ENCODE peak calls at places on chromosomes 1 and 21, in four cellular contexts. One of them, this sample, is unnamed. For H3K27me3, the result is how much of the 10 kb centered on the place peaks cover.

GRCh38 chr1:125087691-125088090 is 3902.9 kb downstream of the SRGAP2C start:
- DNase-seq in lower lobe of right lung: no peak
- DNase-seq in Peyer's patch: peak
- DNase-seq in aorta: no peak
- DNase-seq in this sample: no peak

GRCh38 chr1:98331718-98332311 is 329.7 kb upstream of the SNX7 start:
- DNase-seq in aorta: no peak
- DNase-seq in Peyer's patch: no peak
- DNase-seq in lower lobe of right lung: no peak
- DNase-seq in this sample: no peak

GRCh38 chr1:228339766-228340685 is 66.6 kb downstream of the TRIM11 start:
- DNase-seq in aorta: peak
- DNase-seq in lower lobe of right lung: peak
- DNase-seq in Peyer's patch: peak
- DNase-seq in this sample: no peak

GRCh38 chr1:16367968-16368910 is 1.2 kb downstream of the SZRD1 start:
- DNase-seq in aorta: no peak
- DNase-seq in lower lobe of right lung: no peak
- DNase-seq in Peyer's patch: no peak
- DNase-seq in this sample: no peak

GRCh38 chr1:205983925-205984725 is 19.1 kb downstream of the RAB7B start:
- DNase-seq in Peyer's patch: peak
- DNase-seq in aorta: peak
- DNase-seq in lower lobe of right lung: peak
- DNase-seq in this sample: no peak

GRCh38 chr1:174274452-174274851 is 115.1 kb downstream of the RABGAP1L start:
- DNase-seq in Peyer's patch: no peak
- DNase-seq in lower lobe of right lung: no peak
- DNase-seq in aorta: no peak
- DNase-seq in this sample: no peak

GRCh38 chr1:46603858-46604549 is at the start of gene MKNK1:
- DNase-seq in Peyer's patch: peak
- DNase-seq in aorta: peak
- DNase-seq in lower lobe of right lung: peak
- DNase-seq in this sample: peak

GRCh38 chr1:25487628-25488027 is 55.8 kb upstream of the LDLRAP1 start:
- DNase-seq in aorta: no peak
- DNase-seq in lower lobe of right lung: no peak
- DNase-seq in Peyer's patch: no peak
- DNase-seq in this sample: peak

GRCh38 chr1:202958544-202959275 is 598 bp upstream of the ADIPOR1 start:
- DNase-seq in aorta: no peak
- DNase-seq in Peyer's patch: peak
- DNase-seq in lower lobe of right lung: no peak
- DNase-seq in this sample: no peak

GRCh38 chr1:3432306-3432705 is 22.2 kb upstream of the ARHGEF16 start:
- DNase-seq in lower lobe of right lung: peak
- DNase-seq in aorta: peak
- DNase-seq in Peyer's patch: no peak
- DNase-seq in this sample: no peak

GRCh38 chr1:39238476-39238875 is 34.0 kb downstream of the MACF1 start:
- DNase-seq in Peyer's patch: no peak
- DNase-seq in lower lobe of right lung: no peak
- DNase-seq in aorta: no peak
- DNase-seq in this sample: no peak

GRCh38 chr1:245079021-245079609 is 75.7 kb upstream of the KIF26B start:
- DNase-seq in lower lobe of right lung: no peak
- DNase-seq in Peyer's patch: no peak
- DNase-seq in aorta: no peak
- DNase-seq in this sample: no peak

GRCh38 chr1:62725255-62725654 is 37.1 kb upstream of the DOCK7 start:
- DNase-seq in Peyer's patch: no peak
- DNase-seq in aorta: no peak
- DNase-seq in lower lobe of right lung: no peak
- DNase-seq in this sample: no peak

GRCh38 chr1:114552106-114552639 is 29.2 kb downstream of the BCAS2 start:
- DNase-seq in Peyer's patch: no peak
- DNase-seq in aorta: no peak
- DNase-seq in lower lobe of right lung: no peak
- DNase-seq in this sample: no peak

GRCh38 chr1:223225481-223225880 is 82.4 kb upstream of the TLR5 start:
- DNase-seq in aorta: no peak
- DNase-seq in Peyer's patch: no peak
- DNase-seq in lower lobe of right lung: no peak
- DNase-seq in this sample: no peak

GRCh38 chr1:166836733-166837132 is 2.5 kb upstream of the POGK start:
- DNase-seq in aorta: no peak
- DNase-seq in Peyer's patch: no peak
- DNase-seq in lower lobe of right lung: no peak
- DNase-seq in this sample: no peak

GRCh38 chr1:64246294-64246917 is 43.0 kb downstream of the UBE2U start:
- DNase-seq in lower lobe of right lung: no peak
- DNase-seq in Peyer's patch: no peak
- DNase-seq in aorta: no peak
- DNase-seq in this sample: no peak

GRCh38 chr1:9449976-9450696 is 89.1 kb upstream of the SLC25A33 start:
- DNase-seq in Peyer's patch: no peak
- DNase-seq in aorta: no peak
- DNase-seq in lower lobe of right lung: no peak
- DNase-seq in this sample: no peak

GRCh38 chr1:3444736-3445135 is 9.7 kb upstream of the ARHGEF16 start:
- DNase-seq in lower lobe of right lung: no peak
- DNase-seq in aorta: peak
- DNase-seq in Peyer's patch: peak
- DNase-seq in this sample: no peak

GRCh38 chr1:112011231-112011630 is 21.8 kb upstream of the KCND3 start:
- DNase-seq in Peyer's patch: no peak
- DNase-seq in aorta: peak
- DNase-seq in lower lobe of right lung: no peak
- DNase-seq in this sample: no peak

GRCh38 chr1:224766266-224766665 is 150.1 kb downstream of the CNIH3 start:
- DNase-seq in Peyer's patch: no peak
- DNase-seq in lower lobe of right lung: no peak
- DNase-seq in aorta: no peak
- DNase-seq in this sample: no peak

DNA sequence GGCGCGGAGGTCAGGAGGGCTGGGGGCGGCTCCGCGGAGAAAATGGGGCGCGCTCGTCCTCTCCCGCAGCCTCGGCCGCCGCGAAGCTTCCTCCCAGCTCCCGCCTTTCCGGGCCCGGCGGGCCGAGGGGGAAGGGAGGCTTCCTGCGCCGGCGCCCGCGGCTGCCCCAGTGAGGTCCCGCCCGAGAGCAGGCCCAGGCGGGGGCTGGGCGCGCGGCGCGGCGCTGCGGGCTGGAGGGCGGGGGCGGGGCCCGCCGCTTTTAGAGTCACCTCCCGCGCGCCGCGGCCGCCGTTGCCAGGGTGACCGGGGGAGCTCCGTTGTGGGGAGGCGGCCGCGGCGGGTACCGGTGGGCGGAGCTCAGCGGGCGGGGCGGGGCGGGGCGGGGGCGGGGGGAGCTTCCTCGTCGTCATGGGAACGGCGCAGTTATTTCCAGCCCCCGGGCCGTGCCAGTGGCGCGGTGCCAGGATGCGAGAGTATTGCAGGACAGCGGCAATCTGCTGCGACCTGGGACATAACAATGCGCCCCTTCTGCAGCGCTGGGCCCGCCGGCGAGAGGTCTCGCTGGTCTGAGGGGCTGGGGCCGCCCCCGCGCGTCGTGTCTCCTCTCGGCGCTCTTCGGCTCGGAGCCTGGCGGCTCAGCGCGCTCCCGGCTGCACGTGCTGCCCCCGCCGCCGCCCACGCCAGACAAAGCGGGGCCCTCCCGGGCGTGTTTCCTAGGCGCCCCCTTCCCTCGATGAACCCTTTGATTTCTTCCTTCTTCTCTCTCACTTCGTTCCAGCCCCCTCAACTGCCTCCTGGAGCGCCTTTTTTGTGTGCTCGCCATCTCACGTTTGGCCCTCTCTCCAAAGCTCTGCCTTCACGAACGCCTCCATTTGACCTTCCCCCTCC is 16.9 kb downstream of the IER5 start:
- DNase-seq in Peyer's patch: peak
- DNase-seq in aorta: peak
- DNase-seq in lower lobe of right lung: peak
- DNase-seq in this sample: peak
- H3K27me3 ChIP-seq in Peyer's patch: under half
- H3K27me3 ChIP-seq in aorta: under half
- H3K27me3 ChIP-seq in lower lobe of right lung: under half
- H3K27me3 ChIP-seq in this sample: under half

GRCh38 chr1:12056331-12056841 is 6.7 kb upstream of the TNFRSF8 start:
- DNase-seq in Peyer's patch: no peak
- DNase-seq in aorta: no peak
- DNase-seq in lower lobe of right lung: no peak
- DNase-seq in this sample: no peak

GRCh38 chr1:12055259-12055658 is 7.8 kb upstream of the TNFRSF8 start:
- DNase-seq in aorta: no peak
- DNase-seq in lower lobe of right lung: no peak
- DNase-seq in Peyer's patch: no peak
- DNase-seq in this sample: no peak

GRCh38 chr1:12059226-12059625 is 3.9 kb upstream of the TNFRSF8 start:
- DNase-seq in aorta: no peak
- DNase-seq in lower lobe of right lung: no peak
- DNase-seq in Peyer's patch: no peak
- DNase-seq in this sample: no peak

GRCh38 chr1:12057940-12058687 is 5.0 kb upstream of the TNFRSF8 start:
- DNase-seq in Peyer's patch: no peak
- DNase-seq in aorta: no peak
- DNase-seq in lower lobe of right lung: no peak
- DNase-seq in this sample: no peak

DNA sequence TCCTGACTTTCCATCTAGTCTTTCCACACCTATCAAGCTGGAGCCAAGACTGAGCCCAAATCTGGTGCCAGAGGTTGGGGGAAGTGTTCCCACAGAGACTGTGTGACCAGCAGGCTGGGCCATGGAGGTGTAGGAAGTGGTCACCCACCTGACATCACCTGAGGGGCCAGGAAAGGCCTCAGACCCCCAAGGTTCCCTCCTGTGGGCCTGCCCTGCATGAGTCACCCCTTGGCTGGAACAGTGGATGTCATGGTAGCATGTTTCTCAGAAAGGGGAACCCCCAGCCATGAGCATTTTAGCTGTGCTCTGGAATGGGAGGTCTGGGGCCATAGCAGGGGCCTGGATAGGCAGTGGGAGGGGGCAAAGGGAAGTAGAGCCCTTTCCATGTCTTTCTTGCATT is 5.7 kb upstream of the TNFRSF8 start:
- DNase-seq in aorta: no peak
- DNase-seq in lower lobe of right lung: no peak
- DNase-seq in Peyer's patch: no peak
- DNase-seq in this sample: no peak
- H3K27ac ChIP-seq in aorta: no peak
- H3K27ac ChIP-seq in lower lobe of right lung: no peak
- H3K27ac ChIP-seq in Peyer's patch: no peak
- H3K27ac ChIP-seq in this sample: no peak

GRCh38 chr1:87905651-87906050 is 577.0 kb downstream of the LMO4 start:
- DNase-seq in Peyer's patch: no peak
- DNase-seq in aorta: no peak
- DNase-seq in lower lobe of right lung: no peak
- DNase-seq in this sample: no peak
- H3K4me3 ChIP-seq in Peyer's patch: no peak
- H3K4me3 ChIP-seq in aorta: no peak
- H3K4me3 ChIP-seq in lower lobe of right lung: no peak
- H3K4me3 ChIP-seq in this sample: no peak

GRCh38 chr21:36692844-36693143 is 6.1 kb upstream of the SIM2 start:
- DNase-seq in lower lobe of right lung: no peak
- DNase-seq in aorta: no peak
- DNase-seq in Peyer's patch: no peak
- DNase-seq in this sample: no peak

GRCh38 chr21:36691539-36692124 is 7.3 kb upstream of the SIM2 start:
- DNase-seq in Peyer's patch: no peak
- DNase-seq in aorta: no peak
- DNase-seq in lower lobe of right lung: no peak
- DNase-seq in this sample: no peak

GRCh38 chr21:36692125-36692843 is 6.6 kb upstream of the SIM2 start:
- DNase-seq in aorta: no peak
- DNase-seq in Peyer's patch: no peak
- DNase-seq in lower lobe of right lung: no peak
- DNase-seq in this sample: no peak

GRCh38 chr21:36689324-36689723 is 9.6 kb upstream of the SIM2 start:
- DNase-seq in aorta: no peak
- DNase-seq in Peyer's patch: no peak
- DNase-seq in lower lobe of right lung: no peak
- DNase-seq in this sample: no peak

GRCh38 chr21:36690637-36691538 is 8.0 kb upstream of the SIM2 start:
- DNase-seq in aorta: no peak
- DNase-seq in Peyer's patch: no peak
- DNase-seq in lower lobe of right lung: no peak
- DNase-seq in this sample: no peak
- H3K27me3 ChIP-seq in aorta: under half
- H3K27me3 ChIP-seq in Peyer's patch: under half
- H3K27me3 ChIP-seq in lower lobe of right lung: half or more
- H3K27me3 ChIP-seq in this sample: under half

GRCh38 chr1:220905650-220906560 is 26.7 kb downstream of the HLX start:
- DNase-seq in lower lobe of right lung: no peak
- DNase-seq in Peyer's patch: no peak
- DNase-seq in aorta: no peak
- DNase-seq in this sample: no peak
- H3K27ac ChIP-seq in lower lobe of right lung: no peak
- H3K27ac ChIP-seq in Peyer's patch: no peak
- H3K27ac ChIP-seq in aorta: no peak
- H3K27ac ChIP-seq in this sample: no peak

GRCh38 chr1:37035014-37035686 is 835 bp upstream of the GRIK3 start:
- DNase-seq in aorta: no peak
- DNase-seq in Peyer's patch: no peak
- DNase-seq in lower lobe of right lung: no peak
- DNase-seq in this sample: no peak

GRCh38 chr1:37037675-37038074 is 3.4 kb upstream of the GRIK3 start:
- DNase-seq in lower lobe of right lung: no peak
- DNase-seq in Peyer's patch: no peak
- DNase-seq in aorta: no peak
- DNase-seq in this sample: no peak

GRCh38 chr1:37038079-37038702 is 3.9 kb upstream of the GRIK3 start:
- DNase-seq in aorta: no peak
- DNase-seq in lower lobe of right lung: no peak
- DNase-seq in Peyer's patch: no peak
- DNase-seq in this sample: no peak

GRCh38 chr1:37035828-37036666 is 1.7 kb upstream of the GRIK3 start:
- DNase-seq in Peyer's patch: no peak
- DNase-seq in aorta: no peak
- DNase-seq in lower lobe of right lung: no peak
- DNase-seq in this sample: no peak

DNA sequence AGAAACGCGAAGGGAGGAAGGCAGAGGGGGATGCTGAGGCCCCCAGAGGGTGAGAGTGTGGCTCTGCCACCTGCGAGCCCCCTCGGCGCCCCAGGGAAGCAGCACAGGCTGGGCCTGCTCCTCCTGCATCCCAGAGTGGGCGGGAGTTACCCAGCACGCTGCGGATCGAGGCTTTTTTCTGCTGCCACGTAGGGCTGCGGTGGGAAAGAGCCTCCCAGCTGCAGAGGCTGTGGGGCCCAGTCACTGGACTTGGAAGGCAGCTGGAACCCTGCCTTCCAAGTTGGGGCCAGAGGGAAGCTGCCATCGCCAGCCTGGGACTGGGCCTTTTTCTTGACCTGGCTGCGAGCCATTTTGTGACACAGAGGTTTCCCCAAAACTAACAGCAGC is 2.3 kb upstream of the GRIK3 start:
- DNase-seq in aorta: no peak
- DNase-seq in lower lobe of right lung: no peak
- DNase-seq in Peyer's patch: no peak
- DNase-seq in this sample: no peak
- H3K4me3 ChIP-seq in aorta: no peak
- H3K4me3 ChIP-seq in lower lobe of right lung: no peak
- H3K4me3 ChIP-seq in Peyer's patch: no peak
- H3K4me3 ChIP-seq in this sample: no peak

This sample was measured in effector memory CD4-positive, alpha-beta T cell.